ENCODE peak calls at places on chromosomes 12 and 14, in five cellular contexts. H is K562, C is gastrocnemius medialis, N is left lung, A is body of pancreas. P is an unnamed sample.

GRCh38 chr12:65811968-65812700 is 12.1 kb upstream of the HMGA2 start:
- DNase-seq in C (no peak), N (no peak), A (no peak), H (no peak), P (no peak)

GRCh38 chr12:57724003-57724935 is 14.3 kb downstream of the AGAP2 start:
- DNase-seq in H (no peak), N (no peak), C (no peak), A (no peak), P (no peak)

GRCh38 chr14:100827751-100828447 is 2.0 kb downstream of the MEG3 start:
- DNase-seq in H (peak; percentile 20), A (peak; percentile 68), N (no peak), C (no peak), P (peak; percentile 55)

GRCh38 chr12:120620624-120621023 is 19.8 kb upstream of the CABP1 start:
- DNase-seq in C (no peak), H (no peak), A (no peak), N (no peak), P (no peak)

GRCh38 chr14:28653521-28653920 is 113.1 kb upstream of the FOXG1 start:
- DNase-seq in H (no peak), N (no peak), A (no peak), C (no peak), P (no peak)

GRCh38 chr12:61676520-61676919 is 583.7 kb upstream of the USP15 start:
- DNase-seq in A (no peak), C (no peak), N (no peak), H (no peak), P (no peak)

GRCh38 chr14:94998702-94999101 is 158.6 kb downstream of the DICER1 start:
- DNase-seq in C (no peak), H (no peak), A (no peak), N (no peak), P (no peak)

GRCh38 chr12:48361664-48362339 is 11.1 kb upstream of the ZNF641 start:
- DNase-seq in C (no peak), H (peak; percentile 22), N (no peak), A (no peak), P (no peak)

GRCh38 chr14:50961606-50962259 is 17.4 kb upstream of the PYGL start:
- DNase-seq in A (no peak), C (no peak), H (no peak), N (no peak), P (no peak)

GRCh38 chr14:59631237-59631636 is 54.6 kb upstream of the CCDC175 start:
- DNase-seq in H (peak; percentile 30), A (no peak), C (no peak), N (no peak), P (peak; percentile 47)

GRCh38 chr12:50087995-50088394 is 2.9 kb downstream of the SMARCD1 start:
- DNase-seq in C (no peak), H (no peak), N (no peak), A (no peak), P (no peak)

GRCh38 chr12:71661977-71662522 is 1.6 kb downstream of the ZFC3H1 start:
- DNase-seq in A (no peak), N (no peak), H (no peak), C (no peak), P (no peak)

GRCh38 chr12:105444809-105445102 is 114.3 kb downstream of the C12orf75 start:
- DNase-seq in N (no peak), C (no peak), A (no peak), H (no peak), P (no peak)

GRCh38 chr12:1532367-1532752 is 62.0 kb downstream of the FBXL14 start:
- DNase-seq in A (no peak), N (no peak), C (no peak), H (no peak), P (no peak)

GRCh38 chr12:107492393-107493134 is 193.0 kb upstream of the PWP1 start:
- DNase-seq in N (no peak), A (no peak), H (no peak), C (no peak), P (no peak)

GRCh38 chr12:88242161-88242925 is 100.2 kb downstream of the TMTC3 start:
- DNase-seq in A (no peak), N (no peak), H (peak; percentile 9), C (peak; percentile 27), P (no peak)

GRCh38 chr14:91415794-91416743 is 1.6 kb downstream of the CCDC88C start:
- DNase-seq in C (no peak), A (peak; percentile 26), N (no peak), H (peak; percentile 33), P (no peak)

GRCh38 chr14:69464829-69465228 is 19.7 kb upstream of the PLEKHD1 start:
- DNase-seq in C (no peak), H (no peak), A (no peak), N (no peak), P (no peak)

DNA sequence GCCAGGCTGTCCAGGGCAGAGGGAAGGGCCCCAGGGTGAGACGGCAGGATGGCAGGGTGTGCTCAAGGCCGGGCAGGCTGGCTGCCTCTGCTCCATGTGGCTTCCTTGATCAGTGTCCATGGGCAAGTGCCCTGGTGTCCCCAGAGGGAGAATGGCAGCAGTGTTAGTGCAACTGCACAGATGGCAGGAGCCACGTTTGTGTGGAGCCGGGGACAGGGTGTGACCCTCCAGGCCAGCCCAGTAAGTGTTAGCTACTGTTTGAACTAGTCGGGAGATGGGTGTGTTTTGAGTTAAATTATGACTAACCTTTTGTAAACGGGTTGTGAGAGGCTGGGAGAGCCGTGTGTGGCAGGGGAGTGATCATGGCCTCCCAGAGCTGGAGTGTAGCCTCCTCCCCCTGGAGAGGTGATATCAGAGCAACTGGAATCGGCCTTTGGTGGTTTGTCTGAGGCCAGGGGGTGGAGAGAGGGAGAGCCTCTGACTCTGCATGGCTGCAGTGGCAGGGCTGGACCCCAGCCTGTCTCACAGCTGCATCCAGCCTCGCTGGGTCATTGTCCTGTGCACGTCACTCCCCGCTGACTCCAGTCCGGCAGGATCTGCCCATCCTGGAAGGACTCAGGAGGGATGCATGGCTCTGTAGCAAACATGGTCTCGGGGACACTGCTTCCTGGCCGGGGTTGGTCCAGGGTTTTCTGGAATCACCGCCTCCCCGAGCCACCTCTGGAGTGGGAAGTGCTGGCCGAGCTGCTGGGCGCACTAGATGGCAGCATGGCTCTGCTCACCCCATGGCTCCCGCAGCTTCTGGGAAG is 27.8 kb downstream of the AACS start:
- DNase-seq in N (peak; percentile 50), H (peak; percentile 30), C (no peak), A (peak; percentile 36), P (no peak)
- H3K36me3 ChIP-seq in N (no peaks in the 10 kb centered on the region), H (peaks cover 12% of the 10 kb centered on the region), C (no peaks in the 10 kb centered on the region), A (peaks cover 7% of the 10 kb centered on the region), P (peaks cover 67% of the 10 kb centered on the region)

GRCh38 chr12:121839106-121839992 is 19.3 kb downstream of the HPD start:
- DNase-seq in C (peak; percentile 98), H (peak; percentile 99), A (peak; percentile 100), N (peak; percentile 100), P (no peak)

GRCh38 chr12:121838096-121838495 is 20.6 kb downstream of the HPD start:
- DNase-seq in A (no peak), C (no peak), H (no peak), N (no peak), P (no peak)

GRCh38 chr12:121837680-121838079 is 21.0 kb downstream of the HPD start:
- DNase-seq in A (no peak), N (no peak), H (no peak), C (no peak), P (no peak)

GRCh38 chr12:121843236-121843982 is 15.2 kb downstream of the HPD start:
- DNase-seq in A (no peak), H (peak; percentile 69), N (no peak), C (no peak), P (no peak)

DNA sequence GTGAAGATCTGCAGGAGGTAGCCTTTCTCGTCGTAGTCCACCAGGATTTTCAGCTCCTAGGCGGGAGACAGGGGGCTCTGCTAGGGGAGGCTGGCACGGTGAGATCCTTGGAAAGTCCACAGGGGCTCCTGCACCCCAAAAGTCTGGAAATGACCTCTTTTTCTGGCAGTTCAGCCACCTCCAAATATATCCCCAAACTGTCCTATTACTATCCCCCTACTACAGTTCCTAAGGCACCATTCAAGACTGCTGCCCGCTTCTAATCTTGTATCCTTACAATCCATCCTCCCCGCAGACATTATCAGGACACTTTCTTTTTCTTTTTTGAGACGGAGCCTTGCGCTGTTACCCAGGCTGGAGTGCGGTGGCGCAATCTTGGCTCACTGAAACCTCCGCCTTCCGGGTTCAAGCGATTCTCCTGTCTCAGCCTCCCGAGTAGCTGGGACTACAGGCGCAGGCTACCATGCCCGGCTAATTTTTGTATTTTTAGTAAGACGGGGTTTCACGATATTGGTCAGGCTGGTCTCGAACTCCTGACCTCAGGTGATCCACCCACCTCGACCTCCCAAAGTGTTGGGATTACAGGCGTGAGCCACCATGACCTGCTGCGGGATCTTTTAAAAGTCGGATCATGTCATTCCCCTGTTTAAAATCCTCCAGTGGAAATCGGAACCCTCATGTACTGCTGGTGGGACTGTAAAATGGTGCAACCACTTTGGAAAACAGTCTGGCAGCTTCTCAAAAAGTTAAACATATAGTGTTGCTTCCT is 18.5 kb downstream of the HPD start:
- DNase-seq in N (no peak), C (no peak), A (no peak), H (peak; percentile 49), P (no peak)
- H3K4me3 ChIP-seq in N (peak overlapping the region; percentile 51), C (peak overlapping the region; percentile 66), A (peak overlapping the region; percentile 18), H (peak overlapping the region; percentile 75), P (no peak overlapping the region)

DNA sequence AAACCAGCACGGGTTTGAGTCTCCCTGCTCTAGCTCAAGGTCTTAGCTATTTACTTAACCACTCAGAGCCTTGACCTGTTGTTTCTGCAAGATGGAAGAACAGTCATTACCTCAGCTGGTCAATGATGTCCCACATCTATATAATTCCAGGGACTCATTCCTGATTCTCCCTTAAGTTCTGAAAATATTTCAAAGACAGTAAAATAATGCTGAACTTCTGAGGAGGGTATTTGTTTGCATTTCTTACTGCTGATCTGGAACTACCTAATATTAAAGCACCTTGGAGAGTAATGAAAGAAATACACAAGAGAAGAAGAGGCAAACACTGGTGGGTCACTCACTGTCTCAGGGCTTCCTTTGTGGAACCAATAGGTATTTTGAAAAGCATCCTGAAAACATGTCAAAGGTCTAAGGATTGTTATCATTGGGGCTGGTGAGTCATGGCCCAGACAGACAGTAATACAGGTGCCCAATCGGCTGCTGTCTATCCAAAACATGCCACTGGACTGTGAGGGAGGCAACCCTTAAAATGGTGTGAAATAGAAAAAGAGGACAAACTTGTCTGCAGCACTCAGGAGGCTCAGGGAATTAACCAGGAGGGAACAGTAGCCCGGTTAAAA is 88.7 kb upstream of the EGLN3 start:
- DNase-seq in H (no peak), C (no peak), N (no peak), A (no peak), P (no peak)
- H3K36me3 ChIP-seq in H (no peaks in the 10 kb centered on the region), C (no peaks in the 10 kb centered on the region), N (no peaks in the 10 kb centered on the region), A (no peaks in the 10 kb centered on the region), P (no peaks in the 10 kb centered on the region)

DNA sequence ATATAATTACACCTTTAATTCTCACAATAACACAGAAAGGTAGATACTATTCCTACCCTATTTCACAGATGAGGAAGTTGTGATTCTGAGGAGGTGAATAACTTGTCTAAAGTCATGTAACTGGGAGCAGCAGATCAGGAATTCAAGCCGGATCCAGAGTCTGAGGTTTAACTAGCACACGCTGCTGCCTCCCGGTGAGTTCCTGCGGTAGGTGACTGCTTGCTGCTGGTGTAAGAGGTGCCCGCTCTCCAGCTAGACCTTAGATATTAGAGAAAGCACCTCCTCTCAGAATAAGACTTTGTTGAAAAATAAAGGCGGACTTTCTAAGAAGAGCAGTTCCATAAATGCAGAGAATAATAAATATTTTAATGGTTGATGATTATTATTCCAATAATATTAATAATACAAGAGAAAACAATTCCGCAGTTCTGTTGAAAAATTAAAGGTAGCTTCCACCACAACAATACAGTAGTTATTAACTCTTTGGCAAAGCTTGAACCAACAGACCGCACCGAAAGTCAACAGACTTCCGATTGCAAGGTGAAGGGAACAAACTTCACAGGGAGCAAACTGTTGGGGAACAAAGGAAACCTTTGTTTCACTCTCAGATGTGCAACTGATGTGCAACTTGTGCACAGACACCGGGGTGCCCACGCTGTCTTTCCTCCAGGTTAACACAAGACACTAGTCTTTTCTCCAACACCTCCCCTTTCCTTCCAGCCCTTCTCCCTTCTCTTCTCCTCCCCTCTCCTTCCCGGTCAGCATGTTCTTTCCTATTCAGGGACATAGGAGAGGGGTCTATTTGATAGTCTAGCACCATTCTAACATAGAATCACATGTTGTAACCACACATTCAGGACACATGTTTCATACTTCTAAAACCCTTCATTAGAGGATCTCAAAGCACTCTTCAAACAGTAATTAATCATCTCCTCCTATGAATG is 73.2 kb upstream of the EGLN3 start:
- DNase-seq in N (no peak), C (no peak), A (peak; percentile 13), H (no peak), P (peak; percentile 44)
- H3K4me3 ChIP-seq in N (no peak overlapping the region), C (no peak overlapping the region), A (no peak overlapping the region), H (no peak overlapping the region), P (no peak overlapping the region)

P was measured in WERI-Rb-1.